ENCODE peak calls at places on chromosomes 4 and X, in six cellular contexts. E is IMR-90, S is cardiac muscle cell, K is stomach, C is body of pancreas, X is fibroblast of the aortic adventitia. N is an unnamed sample.
A peak's percentile ranks its signal among the peaks of the same experiment; 100 is the strongest.

GRCh38 chr4:90025248-90025647 is 101.9 kb upstream of the CCSER1 start:
- DNase-seq in E (peak; percentile 0), S (peak; percentile 17), K (no peak), C (no peak), X (peak; percentile 1), N (peak; percentile 18)

GRCh38 chr4:126269106-126269505 is 954.4 kb downstream of the FAT4 start:
- DNase-seq in E (peak; percentile 7), S (no peak), K (no peak), C (no peak), X (peak; percentile 86), N (peak; percentile 77)

GRCh38 chr4:75370582-75370981 is 143.6 kb downstream of the RCHY1 start:
- DNase-seq in E (no peak), S (no peak), K (no peak), C (no peak), X (no peak), N (no peak)

GRCh38 chr4:90120815-90121214 is 6.4 kb upstream of the CCSER1 start:
- DNase-seq in E (no peak), S (no peak), K (no peak), C (no peak), X (no peak), N (no peak)

GRCh38 chr4:13617801-13618200 is 9.7 kb downstream of the BOD1L1 start:
- DNase-seq in E (no peak), S (no peak), K (no peak), C (no peak), X (no peak), N (no peak)

GRCh38 chrX:24396930-24397277 is 36.5 kb downstream of the SUPT20HL1 start:
- DNase-seq in E (no peak), S (no peak), K (no peak), C (no peak), X (no peak), N (no peak)

GRCh38 chrX:46587753-46588171 is 14.2 kb downstream of the CHST7 start:
- DNase-seq in E (no peak), S (no peak), K (no peak), C (no peak), X (peak; percentile 56), N (no peak)

GRCh38 chr4:122826596-122827257 is at the start of gene FGF2:
- DNase-seq in E (peak; percentile 60), S (peak; percentile 71), K (peak; percentile 31), C (peak; percentile 10), X (peak; percentile 77), N (peak; percentile 56)

GRCh38 chr4:146343776-146344175 is 129.4 kb downstream of the REELD1 start:
- DNase-seq in E (no peak), S (no peak), K (no peak), C (no peak), X (no peak), N (no peak)

GRCh38 chrX:47145408-47146120 is 543 bp downstream of the RBM10 start:
- DNase-seq in E (no peak), S (no peak), K (no peak), C (no peak), X (peak; percentile 10), N (no peak)

GRCh38 chrX:66994729-66995128 is 355.9 kb upstream of the EDA2R start:
- DNase-seq in E (no peak), S (no peak), K (no peak), C (no peak), X (no peak), N (no peak)

GRCh38 chrX:54921427-54922021 is 900 bp downstream of the TRO start:
- DNase-seq in E (peak; percentile 72), S (peak; percentile 88), K (no peak), C (peak; percentile 39), X (peak; percentile 77), N (peak; percentile 84)

GRCh38 chrX:154804564-154804956 is 725 bp downstream of the MPP1 start:
- DNase-seq in E (no peak), S (no peak), K (no peak), C (no peak), X (no peak), N (no peak)

GRCh38 chr4:101439926-101440325 is 92.6 kb upstream of the PPP3CA start:
- DNase-seq in E (peak; percentile 15), S (no peak), K (no peak), C (no peak), X (peak; percentile 46), N (no peak)

GRCh38 chr4:177339794-177340374 is 30.2 kb downstream of the NEIL3 start:
- DNase-seq in E (peak; percentile 51), S (peak; percentile 30), K (no peak), C (no peak), X (peak; percentile 70), N (peak; percentile 65)

GRCh38 chrX:78375894-78376293 is 48.5 kb upstream of the CYSLTR1 start:
- DNase-seq in E (no peak), S (no peak), K (no peak), C (no peak), X (peak; percentile 41), N (no peak)

GRCh38 chr4:17324431-17324830 is 187.5 kb downstream of the QDPR start:
- DNase-seq in E (peak; percentile 77), S (peak; percentile 59), K (no peak), C (peak; percentile 25), X (peak; percentile 84), N (peak; percentile 75)

GRCh38 chr4:78397292-78397630 is 154.3 kb upstream of the ANXA3 start:
- DNase-seq in E (no peak), S (no peak), K (no peak), C (no peak), X (no peak), N (no peak)

GRCh38 chr4:96642486-96642885 is 802.6 kb downstream of the PDHA2 start:
- DNase-seq in E (no peak), S (no peak), K (no peak), C (no peak), X (no peak), N (no peak)

GRCh38 chr4:155569471-155569870 is 97.2 kb upstream of the GUCY1A1 start:
- DNase-seq in E (no peak), S (no peak), K (no peak), C (no peak), X (no peak), N (no peak)

GRCh38 chr4:181670506-181670905 is 572.7 kb upstream of the TENM3 start:
- DNase-seq in E (no peak), S (no peak), K (no peak), C (no peak), X (no peak), N (no peak)

GRCh38 chrX:49848275-49848674 is 19.2 kb downstream of the PAGE4 start:
- DNase-seq in E (no peak), S (no peak), K (no peak), C (no peak), X (no peak), N (no peak)

GRCh38 chr4:726816-727215 is 21.2 kb downstream of the PCGF3 start:
- DNase-seq in E (no peak), S (no peak), K (no peak), C (no peak), X (no peak), N (no peak)

GRCh38 chr4:60683357-60683756 is 516.8 kb upstream of the ADGRL3 start:
- DNase-seq in E (peak; percentile 94), S (no peak), K (no peak), C (no peak), X (peak; percentile 71), N (peak; percentile 80)

GRCh38 chr4:140027135-140027534 is 126.8 kb downstream of the MAML3 start:
- DNase-seq in E (no peak), S (no peak), K (no peak), C (no peak), X (no peak), N (no peak)

DNA sequence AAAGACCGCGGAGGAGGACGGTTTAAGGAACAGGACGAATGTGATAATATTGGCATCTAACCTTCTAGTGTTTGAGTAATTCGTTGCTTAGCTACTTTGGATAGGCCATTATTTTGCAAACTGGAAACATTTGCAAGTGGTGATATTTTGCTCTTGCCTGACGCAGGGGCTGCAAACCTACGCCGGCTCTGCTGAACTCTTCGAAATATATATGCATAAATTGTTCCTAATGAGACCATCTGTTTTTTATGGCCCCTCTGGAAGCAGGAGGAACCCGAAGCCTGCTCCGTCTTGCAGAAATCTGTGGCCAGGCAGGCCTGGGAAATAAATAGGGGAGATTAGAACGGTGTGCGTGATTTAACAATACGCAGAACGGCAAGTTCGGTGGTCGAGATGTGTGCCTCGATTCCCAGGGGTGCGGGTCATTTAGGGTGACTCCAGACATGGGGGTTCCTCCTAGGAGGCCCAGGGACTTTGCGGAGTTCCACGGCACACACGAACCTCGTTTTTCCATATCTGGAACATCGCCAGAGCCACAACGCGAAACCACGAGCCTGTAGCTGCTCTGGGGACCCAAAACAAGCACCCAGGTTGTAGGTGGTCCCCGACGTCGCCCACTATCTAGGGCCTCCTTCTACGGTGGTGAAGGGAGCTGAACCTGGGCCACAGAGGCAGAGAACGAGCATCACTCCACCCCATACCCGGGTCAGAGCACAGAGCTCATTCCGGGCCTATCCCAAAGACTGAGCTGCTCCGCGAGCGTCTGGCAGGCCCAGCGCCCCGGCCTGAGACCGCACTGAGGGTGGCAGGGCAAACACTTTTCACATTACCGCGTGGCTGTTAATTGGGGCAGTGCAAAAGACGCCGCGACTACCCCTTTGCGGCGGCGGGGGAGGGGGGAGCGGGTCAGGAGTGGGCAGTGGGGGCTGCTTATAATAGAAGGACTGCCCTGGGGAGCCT is 89.7 kb downstream of the BCOR start:
- DNase-seq in E (no peak), S (no peak), K (no peak), C (no peak), X (no peak), N (no peak)
- TF ChIP-seq CTCF in E (no peak), S (no peak), K (no peak), C (no peak), X (no peak), N (no peak)

DNA sequence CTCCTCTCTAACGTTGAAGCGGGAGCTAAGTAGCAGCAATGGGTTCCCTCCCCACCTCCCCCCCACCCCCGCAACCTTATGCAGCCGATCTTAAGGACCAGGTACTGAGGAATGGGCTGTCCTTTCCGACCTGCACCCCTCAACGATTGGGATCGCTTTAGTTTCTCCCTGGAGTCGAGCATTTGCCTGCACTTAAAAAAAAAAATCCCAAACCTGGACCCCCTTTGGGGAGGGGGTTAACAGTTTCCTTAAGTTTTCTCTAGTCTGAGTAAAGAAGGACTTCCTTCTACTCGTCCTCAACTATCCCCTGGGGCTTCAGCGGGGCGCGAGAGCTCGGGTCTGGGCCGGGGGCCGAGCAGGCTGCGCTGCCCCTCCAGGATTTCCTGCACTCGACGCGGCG is 25.7 kb upstream of the BCORL1 start:
- DNase-seq in E (no peak), S (no peak), K (no peak), C (no peak), X (no peak), N (no peak)
- H3K4me3 ChIP-seq in E (no peak overlapping the region), S (peak overlapping the region; percentile 19), K (peak overlapping the region; percentile 50), C (no peak overlapping the region), X (peak overlapping the region; percentile 31), N (peak overlapping the region; percentile 49)

GRCh38 chrX:41923257-41923924 is at the start of gene CASK:
- DNase-seq in E (peak; percentile 87), S (peak; percentile 98), K (peak; percentile 94), C (peak; percentile 93), X (peak; percentile 86), N (peak; percentile 92)
- TF ChIP-seq CTCF in E (no peak), S (no peak), K (no peak), C (peak; percentile 7), X (no peak), N (no peak)

GRCh38 chr4:36163198-36163597 is 81.1 kb downstream of the ARAP2 start:
- DNase-seq in E (no peak), S (no peak), K (no peak), C (no peak), X (no peak), N (no peak)

DNA sequence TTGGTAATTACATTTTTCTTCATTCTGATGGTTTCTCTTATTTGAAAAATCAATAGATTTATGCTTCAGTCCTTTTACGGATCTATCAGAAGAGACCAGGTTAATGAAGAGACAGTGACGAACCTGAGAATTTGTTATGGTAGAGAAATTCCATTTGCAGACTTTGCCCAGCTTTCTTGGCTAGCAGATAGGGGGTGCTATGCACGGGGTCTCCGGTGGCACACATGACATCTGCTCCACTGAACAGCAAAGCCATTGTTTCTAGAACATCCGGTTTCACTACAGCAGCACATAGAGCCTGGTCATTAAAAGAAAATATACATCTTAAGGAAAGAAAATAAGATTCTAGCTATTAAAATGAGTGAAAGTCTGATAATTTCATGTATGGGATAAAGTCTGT is 85.1 kb downstream of the ARAP2 start:
- DNase-seq in E (no peak), S (no peak), K (no peak), C (no peak), X (no peak), N (no peak)
- H3K4me3 ChIP-seq in E (no peak overlapping the region), S (no peak overlapping the region), K (no peak overlapping the region), C (no peak overlapping the region), X (no peak overlapping the region), N (no peak overlapping the region)